ENCODE peak calls at places on chromosomes 2 and 18, in six cellular contexts. M is lower lobe of right lung, A is psoas muscle, T is breast epithelium, D is A549, Y is AG04450. O is an unnamed sample.

GRCh38 chr18:3451989-3452749 is 2.2 kb downstream of the TGIF1 start:
- DNase-seq in M (peak; percentile 77), A (peak; percentile 65), T (peak; percentile 80), D (peak; percentile 71), Y (no peak), O (peak; percentile 29)

GRCh38 chr2:184367211-184367610 is 231.1 kb upstream of the ZNF804A start:
- DNase-seq in M (no peak), A (no peak), T (no peak), D (no peak), Y (no peak), O (no peak)

GRCh38 chr2:131034122-131035051 is 58.9 kb downstream of the FAM168B start:
- DNase-seq in M (peak; percentile 38), A (peak; percentile 66), T (no peak), D (no peak), Y (no peak), O (no peak)

GRCh38 chr2:116510117-116510671 is 1304.3 kb upstream of the DDX18 start:
- DNase-seq in M (no peak), A (no peak), T (no peak), D (peak; percentile 5), Y (no peak), O (no peak)

GRCh38 chr2:62884514-62884913 is 166.1 kb upstream of the OTX1 start:
- DNase-seq in M (no peak), A (no peak), T (no peak), D (no peak), Y (no peak), O (peak; percentile 18)

GRCh38 chr2:215356948-215357461 is 45.1 kb downstream of the ATIC start:
- DNase-seq in M (no peak), A (no peak), T (no peak), D (no peak), Y (no peak), O (no peak)

GRCh38 chr2:45881970-45882581 is 230.6 kb downstream of the PRKCE start:
- DNase-seq in M (no peak), A (no peak), T (no peak), D (no peak), Y (no peak), O (no peak)

GRCh38 chr2:206257861-206258260 is 16.6 kb upstream of the ZDBF2 start:
- DNase-seq in M (no peak), A (no peak), T (no peak), D (no peak), Y (no peak), O (no peak)

GRCh38 chr2:65063426-65063825 is 7.2 kb downstream of the CEP68 start:
- DNase-seq in M (no peak), A (no peak), T (no peak), D (no peak), Y (no peak), O (no peak)

GRCh38 chr2:11996618-11997017 is 250.2 kb downstream of the LPIN1 start:
- DNase-seq in M (no peak), A (no peak), T (no peak), D (no peak), Y (no peak), O (peak; percentile 61)

GRCh38 chr2:55093381-55093780 is 43.1 kb upstream of the RTN4 start:
- DNase-seq in M (no peak), A (no peak), T (no peak), D (no peak), Y (no peak), O (peak; percentile 62)

GRCh38 chr2:64780041-64780440 is 126.3 kb upstream of the SERTAD2 start:
- DNase-seq in M (no peak), A (no peak), T (no peak), D (no peak), Y (no peak), O (peak; percentile 32)

GRCh38 chr2:96534701-96535181 is 1.8 kb upstream of the ARID5A start:
- DNase-seq in M (no peak), A (peak; percentile 66), T (no peak), D (no peak), Y (no peak), O (no peak)

GRCh38 chr18:36419913-36420531 is 122.5 kb downstream of the FHOD3 start:
- DNase-seq in M (no peak), A (no peak), T (no peak), D (peak; percentile 39), Y (no peak), O (peak; percentile 42)

GRCh38 chr2:97355887-97356286 is 233.8 kb downstream of the ANKRD36B start:
- DNase-seq in M (no peak), A (no peak), T (no peak), D (peak; percentile 5), Y (no peak), O (no peak)

GRCh38 chr18:37778417-37779165 is 213.0 kb upstream of the CELF4 start:
- DNase-seq in M (peak; percentile 75), A (peak; percentile 52), T (no peak), D (peak; percentile 44), Y (no peak), O (peak; percentile 2)

GRCh38 chr18:48609114-48609513 is 70.3 kb downstream of the CTIF start:
- DNase-seq in M (no peak), A (no peak), T (no peak), D (no peak), Y (no peak), O (no peak)

GRCh38 chr18:48608581-48608980 is 69.8 kb downstream of the CTIF start:
- DNase-seq in M (no peak), A (no peak), T (no peak), D (no peak), Y (no peak), O (no peak)

GRCh38 chr18:48602759-48603390 is 64.0 kb downstream of the CTIF start:
- DNase-seq in M (no peak), A (no peak), T (no peak), D (no peak), Y (no peak), O (no peak)

GRCh38 chr18:48607049-48607984 is 68.5 kb downstream of the CTIF start:
- DNase-seq in M (no peak), A (no peak), T (no peak), D (no peak), Y (peak; percentile 80), O (peak; percentile 75)

GRCh38 chr18:48605408-48605845 is 66.6 kb downstream of the CTIF start:
- DNase-seq in M (no peak), A (no peak), T (no peak), D (peak; percentile 49), Y (no peak), O (no peak)
- TF ChIP-seq CTCF in M (no peak), A (no peak), T (no peak), D (peak; percentile 42), Y (peak; percentile 43), O (no peak)

DNA sequence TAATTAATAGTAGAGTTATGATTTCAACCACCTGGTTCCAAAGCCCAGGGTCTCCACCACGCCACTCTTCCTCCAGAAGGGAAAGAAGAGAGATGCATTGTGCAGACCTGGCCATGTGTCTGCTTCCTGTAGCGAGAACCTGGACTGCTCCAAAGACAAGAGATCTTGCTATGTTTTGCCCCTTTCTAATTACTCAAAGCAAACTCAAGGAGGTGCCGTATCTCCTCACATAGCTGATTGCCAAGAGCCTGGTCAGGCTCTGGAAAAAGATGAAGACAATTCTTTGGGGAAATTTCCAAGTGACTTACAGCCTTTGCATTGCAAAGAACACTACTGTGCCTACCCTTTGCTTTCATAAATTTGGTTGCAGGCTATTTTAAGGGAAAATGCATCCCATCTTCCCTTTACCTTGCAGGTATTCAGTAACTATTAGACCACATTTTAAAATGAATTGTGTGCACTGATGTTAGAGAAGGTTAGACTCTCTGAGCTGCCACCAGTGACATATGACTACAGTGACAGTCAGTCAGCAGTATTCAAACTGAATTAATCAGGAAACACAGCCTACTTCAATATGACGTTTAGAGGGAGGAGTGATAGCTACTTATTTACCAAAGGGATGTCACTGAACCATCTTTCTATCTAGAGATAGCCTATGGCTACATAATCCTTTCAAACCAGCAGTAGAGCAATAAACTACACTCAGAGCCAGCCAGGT is 842.1 kb upstream of the FANCL start:
- DNase-seq in M (no peak), A (no peak), T (no peak), D (no peak), Y (no peak), O (no peak)
- TF ChIP-seq CTCF in M (no peak), A (no peak), T (no peak), D (no peak), Y (no peak), O (no peak)

GRCh38 chr2:20215183-20216040 is 9.5 kb downstream of the SDC1 start:
- DNase-seq in M (no peak), A (no peak), T (no peak), D (no peak), Y (no peak), O (no peak)

GRCh38 chr2:20212871-20213503 is 11.9 kb downstream of the SDC1 start:
- DNase-seq in M (peak; percentile 85), A (no peak), T (peak; percentile 88), D (no peak), Y (no peak), O (no peak)

GRCh38 chr2:20212459-20212870 is 12.5 kb downstream of the SDC1 start:
- DNase-seq in M (peak; percentile 46), A (no peak), T (no peak), D (no peak), Y (no peak), O (no peak)

GRCh38 chr2:20214566-20215182 is 10.3 kb downstream of the SDC1 start:
- DNase-seq in M (no peak), A (no peak), T (no peak), D (no peak), Y (no peak), O (no peak)

DNA sequence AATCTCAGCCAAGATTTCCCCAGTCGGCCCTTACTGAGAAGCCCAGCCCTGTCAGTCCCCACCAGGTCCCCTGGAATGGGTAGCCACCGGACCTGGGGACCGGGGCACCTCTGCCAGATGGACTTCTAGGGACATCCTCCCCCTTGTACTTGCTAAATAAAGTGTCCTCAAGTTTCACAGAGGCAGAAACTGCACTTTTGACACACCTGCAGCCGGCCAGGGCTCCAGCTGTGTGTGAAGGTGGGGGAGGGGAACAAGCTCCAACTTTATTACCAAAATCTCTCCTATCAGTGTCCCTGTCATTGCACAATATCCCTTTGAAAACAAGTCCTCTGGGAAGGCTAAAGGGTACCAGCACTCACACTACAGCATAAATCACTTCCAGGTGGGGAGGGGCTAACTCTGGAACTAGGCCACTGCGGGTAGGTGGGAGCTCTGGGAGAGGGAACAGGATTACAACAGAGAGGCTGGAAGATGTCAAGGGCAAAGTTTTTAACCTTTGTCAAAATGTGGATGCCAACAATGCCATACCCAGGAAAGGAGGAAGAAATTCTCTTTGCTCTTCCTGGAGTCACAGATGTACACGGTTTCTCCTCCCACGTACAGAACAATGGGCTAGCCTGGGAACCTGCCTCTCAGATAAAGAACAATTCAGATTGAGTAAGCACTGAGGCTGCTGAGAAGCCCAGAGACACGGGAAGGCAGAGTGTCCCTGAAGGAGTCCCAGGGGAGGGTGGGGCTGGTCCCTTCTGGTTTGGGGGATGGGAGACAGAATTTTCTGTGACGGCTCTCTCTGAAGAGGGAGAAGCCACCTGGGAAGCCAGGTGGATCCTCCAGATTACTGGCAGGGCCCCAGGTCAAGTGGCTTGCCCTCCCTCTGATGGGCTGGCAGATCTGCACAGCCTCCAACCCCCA is 11.0 kb downstream of the SDC1 start:
- DNase-seq in M (peak; percentile 42), A (no peak), T (no peak), D (no peak), Y (no peak), O (no peak)
- TF ChIP-seq CTCF in M (no peak), A (no peak), T (no peak), D (no peak), Y (no peak), O (no peak)

DNA sequence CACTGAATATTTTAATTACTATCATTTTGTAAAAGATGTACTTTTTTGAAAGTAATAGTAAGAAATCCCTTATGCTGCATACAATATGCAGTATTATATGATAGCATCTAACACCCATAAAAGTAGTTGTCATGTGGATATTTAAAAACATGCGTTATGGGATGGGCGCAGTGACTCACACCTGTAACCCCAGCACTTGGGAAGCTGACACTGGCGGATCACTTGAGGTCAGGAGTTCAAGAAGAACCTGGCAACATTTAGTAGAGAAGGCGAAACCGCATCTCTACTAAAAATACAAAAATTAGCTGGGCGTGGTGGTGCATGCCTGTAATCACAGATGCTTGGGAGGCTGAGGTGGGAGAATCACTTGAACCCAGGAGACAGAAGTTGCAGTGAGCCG is 88.9 kb downstream of the FEZ2 start:
- DNase-seq in M (no peak), A (no peak), T (no peak), D (no peak), Y (no peak), O (no peak)
- TF ChIP-seq CTCF in M (no peak), A (no peak), T (no peak), D (no peak), Y (no peak), O (no peak)

O was measured in HFFc6.